ENCODE peak calls at places on chromosome 21, in ten cellular contexts. L, U, K, P, M, T, D, I, W and X are unnamed samples.

GRCh38 chr21:21213297-21213696 is 215.1 kb downstream of the NCAM2 start:
- DNase-seq in P (no peak), D (no peak), I (peak), U (no peak), K (no peak), T (no peak), W (no peak), M (no peak), L (no peak), X (no peak)

GRCh38 chr21:43882952-43883492 is 18.0 kb downstream of the AGPAT3 start:
- DNase-seq in W (no peak), L (no peak), T (no peak), K (no peak), M (no peak), U (no peak), I (no peak), P (no peak), D (no peak), X (no peak)

GRCh38 chr21:38956791-38957571 is 151.3 kb downstream of the ETS2 start:
- DNase-seq in P (no peak), M (no peak), I (peak), L (peak), T (no peak), U (no peak), K (no peak), W (no peak), D (no peak), X (no peak)

GRCh38 chr21:18951291-18952038 is 547.9 kb upstream of the TMPRSS15 start:
- DNase-seq in M (no peak), W (peak), I (no peak), L (peak), D (no peak), P (no peak), K (no peak), T (no peak), U (no peak), X (peak)

GRCh38 chr21:43332872-43333300 is 94.0 kb downstream of the SIK1 start:
- DNase-seq in U (no peak), L (no peak), W (no peak), P (no peak), D (no peak), K (no peak), M (no peak), I (peak), T (no peak), X (no peak)

GRCh38 chr21:14241322-14241721 is 25.4 kb downstream of the RBM11 start:
- DNase-seq in L (no peak), T (no peak), U (no peak), K (no peak), M (no peak), I (no peak), W (no peak), D (no peak), P (no peak), X (no peak)

GRCh38 chr21:44569861-44570517 is 3.5 kb upstream of the KRTAP10-4 start:
- DNase-seq in D (no peak), U (no peak), M (no peak), K (no peak), L (no peak), T (peak), W (no peak), P (no peak), I (no peak), X (no peak)

GRCh38 chr21:39051561-39051949 is 131.7 kb downstream of the PSMG1 start:
- DNase-seq in M (peak), P (no peak), T (no peak), L (no peak), W (peak), I (peak), U (peak), K (peak), D (peak), X (no peak)